ENCODE peak calls at places on chromosome 10, in nine cellular contexts. X is GM20000, B is Panc1, J is ovary, N is GM06990, Q is HCT116, H is stomach, T is WTC11, I is hepatocyte. O is an unnamed sample.

GRCh38 chr10:73635781-73636180 is 5.5 kb downstream of the MYOZ1 start:
- DNase-seq in I (no peak), Q (no peak), J (no peak), N (no peak), H (no peak), T (no peak), X (peak), B (no peak), O (no peak)

GRCh38 chr10:96470108-96470743 is 43.5 kb downstream of the TLL2 start:
- DNase-seq in I (peak), Q (peak), X (peak), B (peak), T (peak), N (no peak), H (peak), J (no peak), O (peak)

GRCh38 chr10:15035385-15036301 is 8.1 kb upstream of the OLAH start:
- DNase-seq in T (peak), I (no peak), J (no peak), B (no peak), N (no peak), H (no peak), Q (no peak), X (no peak), O (peak)

GRCh38 chr10:112491144-112491543 is 44.1 kb downstream of the VTI1A start:
- DNase-seq in X (no peak), J (no peak), B (no peak), Q (peak), N (no peak), H (no peak), I (no peak), T (no peak), O (no peak)

GRCh38 chr10:119138341-119139306 is 26.9 kb downstream of the SFXN4 start:
- DNase-seq in T (no peak), N (no peak), X (no peak), I (no peak), H (no peak), B (no peak), J (no peak), Q (no peak), O (no peak)

GRCh38 chr10:73182568-73182967 is 14.6 kb downstream of the FAM149B1 start:
- DNase-seq in I (peak), N (no peak), X (no peak), T (no peak), B (no peak), H (no peak), J (no peak), Q (no peak), O (no peak)

GRCh38 chr10:106440355-106440754 is 724.2 kb downstream of the SORCS1 start:
- DNase-seq in J (no peak), T (no peak), X (no peak), Q (no peak), I (no peak), N (no peak), B (no peak), H (no peak), O (no peak)

GRCh38 chr10:127186846-127187245 is 9.5 kb downstream of the INSYN2A start:
- DNase-seq in T (no peak), Q (no peak), H (no peak), X (no peak), I (no peak), J (no peak), N (no peak), B (no peak), O (no peak)

GRCh38 chr10:86064931-86065662 is 301.5 kb downstream of the GRID1 start:
- DNase-seq in I (no peak), J (no peak), N (no peak), T (no peak), Q (no peak), B (no peak), H (peak), X (no peak), O (no peak)

GRCh38 chr10:93762979-93763391 is 5.2 kb downstream of the LGI1 start:
- DNase-seq in T (no peak), X (peak), I (peak), B (no peak), Q (no peak), N (no peak), H (no peak), J (no peak), O (no peak)

GRCh38 chr10:2119316-2119715 is 382.0 kb upstream of the ADARB2 start:
- DNase-seq in X (no peak), Q (no peak), I (no peak), H (no peak), T (no peak), J (no peak), N (no peak), B (no peak), O (no peak)

GRCh38 chr10:111076682-111077661 is at the start of gene ADRA2A:
- DNase-seq in Q (no peak), H (peak), N (peak), B (no peak), J (peak), T (peak), X (peak), I (peak), O (peak)

GRCh38 chr10:69327463-69328345 is 49.4 kb downstream of the HK1 start:
- DNase-seq in B (no peak), H (peak), J (peak), T (no peak), I (peak), N (peak), Q (no peak), X (peak), O (peak)

GRCh38 chr10:44968101-44968886 is 8.7 kb downstream of the RASSF4 start:
- DNase-seq in Q (no peak), X (no peak), J (no peak), B (no peak), T (no peak), H (no peak), N (no peak), I (no peak), O (peak)

GRCh38 chr10:133351408-133352318 is 4.5 kb downstream of the PRAP1 start:
- DNase-seq in I (no peak), Q (no peak), N (no peak), X (no peak), T (peak), J (no peak), B (no peak), H (no peak), O (no peak)

GRCh38 chr10:126062132-126063032 is 166.0 kb downstream of the FANK1 start:
- DNase-seq in X (no peak), B (peak), I (peak), Q (peak), H (peak), T (no peak), N (no peak), J (peak), O (no peak)

GRCh38 chr10:14385591-14386201 is 55.0 kb upstream of the FRMD4A start:
- DNase-seq in B (no peak), I (no peak), N (no peak), H (no peak), Q (no peak), X (no peak), J (no peak), T (no peak), O (no peak)

GRCh38 chr10:44340557-44340956 is 44.3 kb downstream of the CXCL12 start:
- DNase-seq in T (no peak), I (no peak), H (no peak), J (no peak), B (no peak), X (no peak), N (no peak), Q (no peak), O (no peak)

GRCh38 chr10:124680675-124681074 is 63.5 kb downstream of the FAM53B start:
- DNase-seq in J (no peak), I (no peak), X (no peak), T (no peak), H (no peak), Q (no peak), N (no peak), B (no peak), O (no peak)

GRCh38 chr10:22724773-22725172 is 10.4 kb upstream of the PIP4K2A start:
- DNase-seq in X (no peak), H (no peak), J (no peak), B (no peak), N (no peak), I (no peak), Q (no peak), T (no peak), O (no peak)

GRCh38 chr10:80486151-80486692 is 32.1 kb downstream of the TSPAN14 start:
- DNase-seq in T (no peak), H (peak), Q (no peak), I (no peak), N (no peak), J (no peak), B (no peak), X (no peak), O (peak)

GRCh38 chr10:23358357-23358756 is 13.8 kb upstream of the C10orf67 start:
- DNase-seq in N (no peak), I (no peak), T (peak), H (no peak), B (no peak), Q (no peak), J (no peak), X (no peak), O (no peak)

GRCh38 chr10:30557884-30558283 is 71.7 kb downstream of the LYZL2 start:
- DNase-seq in B (no peak), H (no peak), J (no peak), X (no peak), N (no peak), Q (no peak), T (no peak), I (peak), O (no peak)

GRCh38 chr10:11236234-11236633 is 218.6 kb downstream of the CELF2 start:
- DNase-seq in H (no peak), T (no peak), J (no peak), X (no peak), I (no peak), Q (no peak), N (peak), B (no peak), O (peak)

GRCh38 chr10:3772349-3773222 is 12.4 kb downstream of the KLF6 start:
- DNase-seq in Q (no peak), X (no peak), T (no peak), I (no peak), N (no peak), J (no peak), H (no peak), B (no peak), O (no peak)

GRCh38 chr10:46555366-46555712 is 1.1 kb downstream of the GPRIN2 start:
- DNase-seq in Q (no peak), J (no peak), I (no peak), H (no peak), N (no peak), X (no peak), B (no peak), T (peak), O (no peak)

GRCh38 chr10:62545667-62546066 is 171.5 kb downstream of the ZNF365 start:
- DNase-seq in J (no peak), T (no peak), B (no peak), N (no peak), Q (no peak), I (no peak), X (no peak), H (no peak), O (no peak)

GRCh38 chr10:72133517-72133916 is 45.2 kb upstream of the SPOCK2 start:
- DNase-seq in H (no peak), Q (no peak), B (no peak), N (peak), T (no peak), J (no peak), I (no peak), X (peak), O (no peak)

GRCh38 chr10:72134785-72135765 is 46.7 kb upstream of the SPOCK2 start:
- DNase-seq in Q (no peak), T (no peak), B (no peak), N (peak), H (no peak), J (no peak), I (no peak), X (no peak), O (no peak)

GRCh38 chr10:72127571-72127970 is 39.2 kb upstream of the SPOCK2 start:
- DNase-seq in B (no peak), Q (no peak), T (no peak), J (no peak), X (no peak), H (no peak), I (no peak), N (no peak), O (no peak)

GRCh38 chr10:72137583-72137982 is 49.2 kb upstream of the SPOCK2 start:
- DNase-seq in Q (no peak), X (no peak), J (no peak), H (no peak), B (no peak), I (no peak), N (no peak), T (no peak), O (no peak)

GRCh38 chr10:72132854-72133253 is 44.5 kb upstream of the SPOCK2 start:
- DNase-seq in N (peak), J (no peak), Q (no peak), X (no peak), I (no peak), B (no peak), H (no peak), T (no peak), O (no peak)
- TF ChIP-seq CTCF in N (no peak), J (no peak), Q (no peak), X (no peak), I (no peak), B (no peak), H (no peak), T (no peak), O (no peak)

DNA sequence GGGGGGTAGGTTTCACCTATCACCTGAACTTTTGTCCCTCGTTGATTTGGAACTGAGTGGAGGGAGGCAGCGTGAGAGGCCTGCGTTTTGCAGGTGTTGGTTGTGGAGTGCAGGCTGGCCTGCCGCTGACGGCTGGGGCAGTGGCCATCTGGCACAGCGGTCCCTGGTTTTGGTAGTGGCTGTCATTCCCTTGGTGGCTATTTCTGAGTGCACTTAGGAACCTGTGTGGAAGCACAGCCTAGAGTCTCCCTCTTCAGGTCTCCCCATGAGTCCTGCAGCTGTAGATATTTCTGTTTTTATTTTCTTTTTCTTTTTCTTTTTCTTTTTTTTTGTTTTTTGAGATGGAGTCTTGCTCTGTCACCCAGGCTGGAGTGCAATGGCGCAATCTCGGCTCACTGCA is 129.2 kb downstream of the CUL2 start:
- DNase-seq in B (no peak), H (no peak), N (no peak), J (no peak), X (no peak), T (no peak), I (no peak), Q (no peak), O (no peak)
- TF ChIP-seq CTCF in B (peak), H (no peak), N (peak), J (no peak), X (no peak), T (no peak), I (peak), Q (peak), O (no peak)

GRCh38 chr10:83917519-83918506 is 221.5 kb upstream of the GHITM start:
- DNase-seq in J (no peak), B (no peak), I (peak), N (peak), H (no peak), X (peak), T (peak), Q (peak), O (peak)
- TF ChIP-seq CTCF in J (no peak), B (peak), I (peak), N (peak), H (no peak), X (peak), T (no peak), Q (peak), O (peak)

GRCh38 chr10:76422769-76423168 is 991.3 kb downstream of the LRMDA start:
- DNase-seq in B (no peak), T (no peak), I (no peak), N (no peak), H (no peak), X (no peak), Q (no peak), J (no peak), O (no peak)
- TF ChIP-seq CTCF in B (no peak), T (no peak), I (no peak), N (no peak), H (no peak), X (no peak), Q (no peak), J (no peak), O (no peak)

DNA sequence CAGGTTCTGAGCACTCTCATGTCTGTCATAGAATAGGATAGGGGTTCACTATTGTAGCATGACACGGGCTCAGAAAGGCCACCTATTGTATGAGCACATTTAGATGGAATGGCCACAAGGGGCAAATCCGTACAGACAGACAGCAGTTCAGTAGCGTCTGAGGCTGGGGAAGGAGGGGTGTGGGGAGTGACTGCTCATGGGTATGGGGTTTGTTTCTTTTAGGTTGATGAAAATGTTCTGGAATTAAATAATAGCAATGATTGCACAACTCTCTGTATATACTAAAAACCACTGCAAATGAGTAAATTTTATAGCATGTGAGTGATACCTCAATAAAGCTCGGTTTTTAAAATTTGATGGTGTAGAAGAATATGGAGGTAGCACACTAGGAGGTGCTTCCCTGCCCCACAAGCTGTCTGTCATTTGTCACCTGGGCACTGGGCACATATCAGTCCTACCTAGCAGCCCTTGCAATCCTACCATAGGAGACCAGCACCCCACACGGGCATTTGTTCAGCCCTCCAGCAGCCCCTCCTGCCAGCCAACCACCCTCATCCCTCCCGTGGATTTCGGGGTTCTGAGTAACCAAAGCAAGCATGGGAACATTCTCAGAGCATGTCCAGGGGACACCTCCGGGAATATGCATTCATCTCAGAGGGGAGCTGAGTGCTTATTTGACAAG is 35.2 kb downstream of the KCNMA1 start:
- DNase-seq in N (no peak), Q (no peak), I (no peak), H (no peak), B (no peak), T (no peak), X (no peak), J (no peak), O (no peak)
- TF ChIP-seq CTCF in N (no peak), Q (no peak), I (no peak), H (no peak), B (no peak), T (no peak), X (no peak), J (no peak), O (no peak)

GRCh38 chr10:58464956-58465355 is 47.7 kb upstream of the BICC1 start:
- DNase-seq in H (no peak), N (no peak), I (no peak), T (peak), B (no peak), X (no peak), Q (no peak), J (no peak), O (no peak)
- TF ChIP-seq CTCF in H (no peak), N (no peak), I (no peak), T (no peak), B (peak), X (no peak), Q (no peak), J (no peak), O (no peak)